ENCODE peak calls at places on chromosomes 4 and X, in seven cellular contexts. F, E, P, T, I, Q and Y are unnamed samples.

GRCh38 chr4:73187325-73187724 is 71.3 kb downstream of the ANKRD17 start:
- DNase-seq in F (peak; percentile 24), E (peak; percentile 27), P (no peak), T (no peak), I (no peak), Q (no peak), Y (peak; percentile 44)

GRCh38 chr4:6229671-6230501 is 29.5 kb upstream of the JAKMIP1 start:
- DNase-seq in F (no peak), E (no peak), P (no peak), T (no peak), I (no peak), Q (no peak), Y (no peak)

GRCh38 chr4:181637186-181638105 is 605.8 kb upstream of the TENM3 start:
- DNase-seq in F (no peak), E (peak; percentile 27), P (no peak), T (no peak), I (peak; percentile 75), Q (no peak), Y (peak; percentile 93)

GRCh38 chr4:5957091-5957490 is 61.1 kb downstream of the C4orf50 start:
- DNase-seq in F (no peak), E (no peak), P (no peak), T (no peak), I (no peak), Q (no peak), Y (no peak)

GRCh38 chr4:167000141-167000852 is 234.0 kb downstream of the SPOCK3 start:
- DNase-seq in F (no peak), E (no peak), P (no peak), T (no peak), I (no peak), Q (no peak), Y (no peak)

GRCh38 chr4:103008875-103009729 is 10.4 kb downstream of the SLC9B1 start:
- DNase-seq in F (peak; percentile 76), E (peak; percentile 86), P (peak; percentile 46), T (peak; percentile 67), I (peak; percentile 71), Q (peak; percentile 71), Y (peak; percentile 83)

GRCh38 chrX:40011483-40012038 is 86.2 kb downstream of the BCOR start:
- DNase-seq in F (no peak), E (no peak), P (no peak), T (no peak), I (no peak), Q (no peak), Y (no peak)

GRCh38 chr4:82782626-82783025 is 16.0 kb downstream of the SCD5 start:
- DNase-seq in F (no peak), E (no peak), P (no peak), T (no peak), I (no peak), Q (no peak), Y (no peak)

GRCh38 chr4:76563804-76564468 is 128.9 kb downstream of the SHROOM3 start:
- DNase-seq in F (no peak), E (peak; percentile 42), P (no peak), T (no peak), I (no peak), Q (no peak), Y (no peak)

GRCh38 chr4:67713531-67714247 is 12.7 kb upstream of the UBA6 start:
- DNase-seq in F (no peak), E (peak; percentile 31), P (peak; percentile 16), T (no peak), I (peak; percentile 21), Q (no peak), Y (peak; percentile 60)

GRCh38 chr4:26491449-26492170 is 1.3 kb upstream of the CCKAR start:
- DNase-seq in F (no peak), E (no peak), P (no peak), T (no peak), I (no peak), Q (no peak), Y (no peak)

GRCh38 chrX:107766470-107767140 is 9.0 kb downstream of the TSC22D3 start:
- DNase-seq in F (no peak), E (peak; percentile 67), P (no peak), T (no peak), I (peak; percentile 23), Q (no peak), Y (peak; percentile 88)